ENCODE peak calls at places on chromosomes 7 and 10, in nine cellular contexts. One of them, this sample, is unnamed.

GRCh38 chr10:99815611-99816010 is 33.2 kb downstream of the ABCC2 start:
- DNase-seq in mammary epithelial cell: no peak
- DNase-seq in thoracic aorta: no peak
- DNase-seq in heart right ventricle: no peak
- DNase-seq in cardiac fibroblast: peak; percentile 23
- DNase-seq in pancreas: no peak
- DNase-seq in OCI-LY7: no peak
- DNase-seq in cardiac muscle cell: peak; percentile 60
- DNase-seq in nephron progenitor cell: no peak
- DNase-seq in this sample: no peak

GRCh38 chr7:135650831-135651573 is 11.3 kb upstream of the STMP1 start:
- DNase-seq in heart right ventricle: no peak
- DNase-seq in cardiac fibroblast: peak; percentile 81
- DNase-seq in nephron progenitor cell: no peak
- DNase-seq in mammary epithelial cell: no peak
- DNase-seq in pancreas: no peak
- DNase-seq in cardiac muscle cell: peak; percentile 83
- DNase-seq in thoracic aorta: no peak
- DNase-seq in OCI-LY7: no peak
- DNase-seq in this sample: no peak

GRCh38 chr10:112295853-112296830 is 12.9 kb downstream of the TECTB start:
- DNase-seq in nephron progenitor cell: no peak
- DNase-seq in cardiac fibroblast: no peak
- DNase-seq in heart right ventricle: peak; percentile 69
- DNase-seq in pancreas: no peak
- DNase-seq in OCI-LY7: no peak
- DNase-seq in cardiac muscle cell: peak; percentile 3
- DNase-seq in mammary epithelial cell: no peak
- DNase-seq in thoracic aorta: no peak
- DNase-seq in this sample: no peak

GRCh38 chr7:141974831-141975230 is 1.3 kb upstream of the TAS2R38 start:
- DNase-seq in cardiac muscle cell: no peak
- DNase-seq in nephron progenitor cell: peak; percentile 10
- DNase-seq in mammary epithelial cell: peak; percentile 37
- DNase-seq in cardiac fibroblast: peak; percentile 49
- DNase-seq in thoracic aorta: no peak
- DNase-seq in heart right ventricle: no peak
- DNase-seq in OCI-LY7: peak; percentile 59
- DNase-seq in pancreas: no peak
- DNase-seq in this sample: no peak

GRCh38 chr10:11237571-11237970 is 219.9 kb downstream of the CELF2 start:
- DNase-seq in mammary epithelial cell: no peak
- DNase-seq in heart right ventricle: no peak
- DNase-seq in nephron progenitor cell: no peak
- DNase-seq in thoracic aorta: no peak
- DNase-seq in cardiac muscle cell: no peak
- DNase-seq in cardiac fibroblast: no peak
- DNase-seq in pancreas: no peak
- DNase-seq in OCI-LY7: no peak
- DNase-seq in this sample: no peak

GRCh38 chr7:116097365-116098009 is 66.9 kb upstream of the TFEC start:
- DNase-seq in nephron progenitor cell: no peak
- DNase-seq in mammary epithelial cell: peak; percentile 70
- DNase-seq in cardiac muscle cell: peak; percentile 61
- DNase-seq in heart right ventricle: no peak
- DNase-seq in pancreas: no peak
- DNase-seq in OCI-LY7: no peak
- DNase-seq in cardiac fibroblast: peak; percentile 96
- DNase-seq in thoracic aorta: no peak
- DNase-seq in this sample: no peak

GRCh38 chr10:28089467-28089866 is 90.6 kb upstream of the ODAD2 start:
- DNase-seq in pancreas: no peak
- DNase-seq in nephron progenitor cell: no peak
- DNase-seq in OCI-LY7: no peak
- DNase-seq in mammary epithelial cell: peak; percentile 33
- DNase-seq in cardiac muscle cell: peak; percentile 73
- DNase-seq in thoracic aorta: no peak
- DNase-seq in heart right ventricle: no peak
- DNase-seq in cardiac fibroblast: peak; percentile 71
- DNase-seq in this sample: no peak

GRCh38 chr7:133310232-133310852 is 57.5 kb downstream of the EXOC4 start:
- DNase-seq in OCI-LY7: no peak
- DNase-seq in cardiac muscle cell: peak; percentile 70
- DNase-seq in pancreas: no peak
- DNase-seq in nephron progenitor cell: no peak
- DNase-seq in thoracic aorta: no peak
- DNase-seq in heart right ventricle: peak; percentile 46
- DNase-seq in mammary epithelial cell: no peak
- DNase-seq in cardiac fibroblast: peak; percentile 46
- DNase-seq in this sample: no peak

GRCh38 chr10:58477122-58477521 is 35.5 kb upstream of the BICC1 start:
- DNase-seq in thoracic aorta: no peak
- DNase-seq in cardiac muscle cell: peak; percentile 94
- DNase-seq in mammary epithelial cell: no peak
- DNase-seq in nephron progenitor cell: no peak
- DNase-seq in cardiac fibroblast: peak; percentile 80
- DNase-seq in OCI-LY7: no peak
- DNase-seq in heart right ventricle: peak; percentile 39
- DNase-seq in pancreas: no peak
- DNase-seq in this sample: no peak

GRCh38 chr10:110708776-110709443 is 64.8 kb downstream of the RBM20 start:
- DNase-seq in nephron progenitor cell: no peak
- DNase-seq in cardiac muscle cell: no peak
- DNase-seq in pancreas: no peak
- DNase-seq in thoracic aorta: no peak
- DNase-seq in mammary epithelial cell: no peak
- DNase-seq in OCI-LY7: no peak
- DNase-seq in cardiac fibroblast: no peak
- DNase-seq in heart right ventricle: no peak
- DNase-seq in this sample: no peak

GRCh38 chr10:71575934-71576801 is 143.4 kb downstream of the C10orf105 start:
- DNase-seq in cardiac fibroblast: no peak
- DNase-seq in thoracic aorta: no peak
- DNase-seq in pancreas: no peak
- DNase-seq in nephron progenitor cell: no peak
- DNase-seq in OCI-LY7: no peak
- DNase-seq in heart right ventricle: no peak
- DNase-seq in cardiac muscle cell: no peak
- DNase-seq in mammary epithelial cell: no peak
- DNase-seq in this sample: no peak

GRCh38 chr10:34655286-34656170 is 159.6 kb downstream of the PARD3 start:
- DNase-seq in OCI-LY7: peak; percentile 59
- DNase-seq in heart right ventricle: peak; percentile 38
- DNase-seq in nephron progenitor cell: peak; percentile 62
- DNase-seq in cardiac fibroblast: peak; percentile 88
- DNase-seq in cardiac muscle cell: peak; percentile 84
- DNase-seq in mammary epithelial cell: peak; percentile 42
- DNase-seq in thoracic aorta: no peak
- DNase-seq in pancreas: no peak
- DNase-seq in this sample: no peak

GRCh38 chr10:124878457-124878739 is 63.5 kb upstream of the ZRANB1 start:
- DNase-seq in cardiac muscle cell: peak; percentile 21
- DNase-seq in cardiac fibroblast: no peak
- DNase-seq in pancreas: no peak
- DNase-seq in nephron progenitor cell: no peak
- DNase-seq in thoracic aorta: no peak
- DNase-seq in mammary epithelial cell: no peak
- DNase-seq in OCI-LY7: no peak
- DNase-seq in heart right ventricle: no peak
- DNase-seq in this sample: no peak

GRCh38 chr7:117034851-117035462 is 81.7 kb downstream of the ST7 start:
- DNase-seq in OCI-LY7: no peak
- DNase-seq in nephron progenitor cell: no peak
- DNase-seq in heart right ventricle: no peak
- DNase-seq in pancreas: no peak
- DNase-seq in cardiac muscle cell: peak; percentile 50
- DNase-seq in cardiac fibroblast: peak; percentile 45
- DNase-seq in thoracic aorta: no peak
- DNase-seq in mammary epithelial cell: no peak
- DNase-seq in this sample: no peak

GRCh38 chr10:59361659-59362183 is 628 bp downstream of the FAM13C start:
- DNase-seq in heart right ventricle: no peak
- DNase-seq in cardiac fibroblast: peak; percentile 13
- DNase-seq in cardiac muscle cell: peak; percentile 10
- DNase-seq in mammary epithelial cell: peak; percentile 6
- DNase-seq in thoracic aorta: no peak
- DNase-seq in OCI-LY7: no peak
- DNase-seq in pancreas: no peak
- DNase-seq in nephron progenitor cell: no peak
- DNase-seq in this sample: no peak

GRCh38 chr7:101169110-101169837 is 3.9 kb upstream of the VGF start:
- DNase-seq in cardiac muscle cell: no peak
- DNase-seq in heart right ventricle: no peak
- DNase-seq in thoracic aorta: no peak
- DNase-seq in pancreas: no peak
- DNase-seq in OCI-LY7: no peak
- DNase-seq in mammary epithelial cell: no peak
- DNase-seq in cardiac fibroblast: peak; percentile 11
- DNase-seq in nephron progenitor cell: no peak
- DNase-seq in this sample: no peak

GRCh38 chr10:74262856-74263255 is 111.8 kb downstream of the ADK start:
- DNase-seq in OCI-LY7: no peak
- DNase-seq in pancreas: no peak
- DNase-seq in cardiac muscle cell: no peak
- DNase-seq in cardiac fibroblast: no peak
- DNase-seq in heart right ventricle: no peak
- DNase-seq in nephron progenitor cell: no peak
- DNase-seq in thoracic aorta: no peak
- DNase-seq in mammary epithelial cell: no peak
- DNase-seq in this sample: no peak

GRCh38 chr10:79023489-79024162 is 45.1 kb upstream of the ZMIZ1 start:
- DNase-seq in nephron progenitor cell: no peak
- DNase-seq in cardiac muscle cell: peak; percentile 40
- DNase-seq in OCI-LY7: no peak
- DNase-seq in heart right ventricle: peak; percentile 57
- DNase-seq in pancreas: no peak
- DNase-seq in cardiac fibroblast: no peak
- DNase-seq in thoracic aorta: no peak
- DNase-seq in mammary epithelial cell: no peak
- DNase-seq in this sample: peak; percentile 50

GRCh38 chr10:58981846-58982245 is 194.6 kb upstream of the PHYHIPL start:
- DNase-seq in cardiac fibroblast: no peak
- DNase-seq in thoracic aorta: no peak
- DNase-seq in mammary epithelial cell: no peak
- DNase-seq in cardiac muscle cell: no peak
- DNase-seq in OCI-LY7: no peak
- DNase-seq in heart right ventricle: no peak
- DNase-seq in pancreas: no peak
- DNase-seq in nephron progenitor cell: no peak
- DNase-seq in this sample: no peak

GRCh38 chr10:93309062-93309461 is 173.1 kb downstream of the MYOF start:
- DNase-seq in OCI-LY7: no peak
- DNase-seq in thoracic aorta: no peak
- DNase-seq in heart right ventricle: no peak
- DNase-seq in cardiac fibroblast: peak; percentile 73
- DNase-seq in pancreas: no peak
- DNase-seq in cardiac muscle cell: peak; percentile 53
- DNase-seq in mammary epithelial cell: no peak
- DNase-seq in nephron progenitor cell: no peak
- DNase-seq in this sample: no peak

GRCh38 chr10:96643920-96644319 is 57.1 kb upstream of the TM9SF3 start:
- DNase-seq in cardiac muscle cell: no peak
- DNase-seq in pancreas: no peak
- DNase-seq in thoracic aorta: no peak
- DNase-seq in mammary epithelial cell: no peak
- DNase-seq in heart right ventricle: no peak
- DNase-seq in nephron progenitor cell: no peak
- DNase-seq in OCI-LY7: no peak
- DNase-seq in cardiac fibroblast: no peak
- DNase-seq in this sample: no peak
- TF ChIP-seq CTCF in cardiac muscle cell: no peak
- TF ChIP-seq CTCF in pancreas: no peak
- TF ChIP-seq CTCF in thoracic aorta: no peak
- TF ChIP-seq CTCF in mammary epithelial cell: peak; percentile 0
- TF ChIP-seq CTCF in heart right ventricle: no peak
- TF ChIP-seq CTCF in nephron progenitor cell: no peak
- TF ChIP-seq CTCF in OCI-LY7: peak; percentile 54
- TF ChIP-seq CTCF in cardiac fibroblast: no peak
- TF ChIP-seq CTCF in this sample: no peak

GRCh38 chr7:130065500-130066152 is 4.7 kb upstream of the KLHDC10 start:
- DNase-seq in heart right ventricle: no peak
- DNase-seq in mammary epithelial cell: no peak
- DNase-seq in nephron progenitor cell: no peak
- DNase-seq in OCI-LY7: no peak
- DNase-seq in cardiac fibroblast: no peak
- DNase-seq in thoracic aorta: no peak
- DNase-seq in pancreas: no peak
- DNase-seq in cardiac muscle cell: peak; percentile 26
- DNase-seq in this sample: no peak
- TF ChIP-seq CTCF in heart right ventricle: no peak
- TF ChIP-seq CTCF in mammary epithelial cell: no peak
- TF ChIP-seq CTCF in nephron progenitor cell: no peak
- TF ChIP-seq CTCF in OCI-LY7: no peak
- TF ChIP-seq CTCF in cardiac fibroblast: no peak
- TF ChIP-seq CTCF in thoracic aorta: no peak
- TF ChIP-seq CTCF in pancreas: no peak
- TF ChIP-seq CTCF in cardiac muscle cell: no peak
- TF ChIP-seq CTCF in this sample: no peak

GRCh38 chr10:48595533-48595932 is 9.3 kb downstream of the ARHGAP22 start:
- DNase-seq in heart right ventricle: no peak
- DNase-seq in cardiac muscle cell: no peak
- DNase-seq in nephron progenitor cell: no peak
- DNase-seq in mammary epithelial cell: no peak
- DNase-seq in OCI-LY7: no peak
- DNase-seq in thoracic aorta: no peak
- DNase-seq in pancreas: no peak
- DNase-seq in cardiac fibroblast: no peak
- DNase-seq in this sample: no peak
- TF ChIP-seq CTCF in heart right ventricle: no peak
- TF ChIP-seq CTCF in cardiac muscle cell: no peak
- TF ChIP-seq CTCF in nephron progenitor cell: no peak
- TF ChIP-seq CTCF in mammary epithelial cell: no peak
- TF ChIP-seq CTCF in OCI-LY7: no peak
- TF ChIP-seq CTCF in thoracic aorta: no peak
- TF ChIP-seq CTCF in pancreas: no peak
- TF ChIP-seq CTCF in cardiac fibroblast: no peak
- TF ChIP-seq CTCF in this sample: no peak

DNA sequence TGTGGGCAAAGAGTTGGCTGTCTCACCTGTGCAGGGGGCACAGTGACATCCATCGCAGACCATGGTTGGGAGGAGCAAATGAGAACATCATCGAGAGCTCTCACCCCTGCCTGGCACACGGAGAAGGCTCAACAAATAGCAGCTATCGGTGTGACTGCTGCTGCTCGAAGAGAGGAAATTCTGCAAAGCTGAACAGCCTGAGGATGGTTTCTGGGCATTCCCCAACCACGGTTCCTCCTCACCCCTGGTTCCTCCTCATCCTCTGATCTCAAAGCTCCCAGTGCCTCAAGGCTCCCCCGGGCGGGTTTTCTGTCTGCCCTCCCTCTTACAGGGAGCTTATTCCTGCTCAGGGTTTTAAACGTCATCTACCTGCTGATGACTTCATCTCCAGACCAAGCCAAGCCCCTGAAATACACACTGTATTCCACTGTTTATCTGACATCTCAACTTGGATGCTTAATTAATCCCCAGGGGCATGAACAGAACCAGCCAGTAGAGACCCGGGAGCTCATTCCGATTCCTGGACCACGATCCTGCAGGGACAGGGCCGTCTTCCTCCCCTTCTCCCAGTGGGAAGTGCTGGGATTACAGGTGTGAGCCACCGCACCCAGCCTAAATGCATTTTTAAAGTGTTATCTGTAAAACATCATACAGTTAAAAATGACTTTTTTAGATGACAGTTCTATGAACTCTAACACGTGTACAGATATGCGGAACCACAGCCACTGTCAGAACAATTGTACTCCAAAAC is 19.5 kb upstream of the NOM1 start:
- DNase-seq in mammary epithelial cell: no peak
- DNase-seq in OCI-LY7: no peak
- DNase-seq in nephron progenitor cell: no peak
- DNase-seq in cardiac muscle cell: no peak
- DNase-seq in heart right ventricle: no peak
- DNase-seq in cardiac fibroblast: no peak
- DNase-seq in pancreas: no peak
- DNase-seq in thoracic aorta: no peak
- DNase-seq in this sample: no peak
- TF ChIP-seq CTCF in mammary epithelial cell: no peak
- TF ChIP-seq CTCF in OCI-LY7: no peak
- TF ChIP-seq CTCF in nephron progenitor cell: no peak
- TF ChIP-seq CTCF in cardiac muscle cell: no peak
- TF ChIP-seq CTCF in heart right ventricle: no peak
- TF ChIP-seq CTCF in cardiac fibroblast: no peak
- TF ChIP-seq CTCF in pancreas: no peak
- TF ChIP-seq CTCF in thoracic aorta: no peak
- TF ChIP-seq CTCF in this sample: no peak